ENCODE peak calls at places on chromosome 17, in seven cellular contexts. S is ascending aorta; Z is H54; X is COR-L47; V is CD4-positive, CD25-positive, alpha-beta regulatory T cell; P is LoVo; I is choroid plexus epithelial cell. C is an unnamed sample.

GRCh38 chr17:79041041-79041570 is 17.1 kb downstream of the C1QTNF1 start:
- DNase-seq in P (no peak), X (no peak), Z (no peak), S (no peak), I (no peak), V (no peak), C (no peak)

GRCh38 chr17:52071712-52072111 is 86.8 kb downstream of the CA10 start:
- DNase-seq in S (no peak), I (no peak), P (no peak), X (no peak), V (no peak), Z (no peak), C (no peak)

GRCh38 chr17:3690094-3690715 is 5.8 kb downstream of the P2RX5 start:
- DNase-seq in I (no peak), V (no peak), Z (no peak), P (no peak), S (no peak), X (no peak), C (no peak)

GRCh38 chr17:57557793-57558681 is 187.1 kb downstream of the CCDC182 start:
- DNase-seq in V (no peak), P (peak; percentile 13), Z (peak; percentile 90), I (peak; percentile 91), S (peak; percentile 78), X (no peak), C (no peak)

GRCh38 chr17:77394540-77395295 is 253.9 kb downstream of the SEC14L1 start:
- DNase-seq in P (no peak), V (no peak), Z (no peak), X (no peak), S (no peak), I (no peak), C (no peak)

GRCh38 chr17:58691701-58692238 is at the start of gene TEX14:
- DNase-seq in I (no peak), Z (peak; percentile 8), V (no peak), P (no peak), S (no peak), X (no peak), C (peak; percentile 59)

GRCh38 chr17:14372905-14373559 is 72.2 kb downstream of the HS3ST3B1 start:
- DNase-seq in S (no peak), X (no peak), Z (no peak), I (no peak), V (no peak), P (no peak), C (no peak)

GRCh38 chr17:6627019-6627418 is 13.5 kb downstream of the KIAA0753 start:
- DNase-seq in I (peak; percentile 51), S (no peak), X (no peak), V (no peak), P (no peak), Z (no peak), C (no peak)

GRCh38 chr17:72336026-72336803 is 215.4 kb downstream of the SOX9 start:
- DNase-seq in S (no peak), Z (no peak), V (no peak), P (no peak), I (no peak), X (no peak), C (no peak)

GRCh38 chr17:49511810-49512209 is 16.7 kb downstream of the NGFR start:
- DNase-seq in I (no peak), P (no peak), Z (no peak), X (no peak), S (no peak), V (no peak), C (no peak)

GRCh38 chr17:20702692-20703091 is 123.2 kb downstream of the CDRT15L2 start:
- DNase-seq in I (no peak), S (no peak), V (no peak), P (no peak), X (no peak), Z (no peak), C (no peak)

GRCh38 chr17:73643012-73643845 is 1.0 kb downstream of the SDK2 start:
- DNase-seq in P (no peak), V (no peak), S (no peak), I (no peak), X (peak; percentile 75), Z (no peak), C (peak; percentile 56)

GRCh38 chr17:58533616-58534188 is 19.3 kb upstream of the MTMR4 start:
- DNase-seq in V (no peak), X (no peak), P (no peak), Z (no peak), I (no peak), S (no peak), C (no peak)

GRCh38 chr17:47663997-47664941 is 14.6 kb downstream of the KPNB1 start:
- DNase-seq in I (peak; percentile 81), V (peak; percentile 45), S (peak; percentile 73), P (peak; percentile 49), X (peak; percentile 45), Z (no peak), C (peak; percentile 35)

GRCh38 chr17:81401727-81402529 is 6.7 kb downstream of the BAHCC1 start:
- DNase-seq in Z (no peak), I (peak; percentile 47), P (peak; percentile 38), S (no peak), X (no peak), V (no peak), C (no peak)

GRCh38 chr17:42034059-42034458 is 14.2 kb downstream of the NKIRAS2 start:
- DNase-seq in X (no peak), P (no peak), S (no peak), I (no peak), V (no peak), Z (no peak), C (no peak)

GRCh38 chr17:57783338-57783742 is 38.2 kb upstream of the CCDC182 start:
- DNase-seq in P (peak; percentile 47), Z (peak; percentile 90), S (peak; percentile 81), X (peak; percentile 83), I (peak; percentile 60), V (peak; percentile 42), C (peak; percentile 74)

GRCh38 chr17:65558311-65558682 is 3.2 kb downstream of the AXIN2 start:
- DNase-seq in V (no peak), P (no peak), X (no peak), I (no peak), Z (no peak), S (no peak), C (no peak)

GRCh38 chr17:44913676-44914075 is 1.6 kb downstream of the GFAP start:
- DNase-seq in V (no peak), X (no peak), Z (no peak), P (no peak), I (no peak), S (no peak), C (no peak)

GRCh38 chr17:30398328-30399041 is 19.8 kb downstream of the CPD start:
- DNase-seq in X (no peak), V (no peak), Z (no peak), S (no peak), I (no peak), P (no peak), C (no peak)

GRCh38 chr17:55089955-55090573 is 121.5 kb downstream of the STXBP4 start:
- DNase-seq in I (peak; percentile 28), S (no peak), V (peak; percentile 33), X (no peak), Z (peak; percentile 2), P (no peak), C (peak; percentile 75)

GRCh38 chr17:83109793-83110645 is 30.6 kb downstream of the METRNL start:
- DNase-seq in P (peak; percentile 93), Z (peak; percentile 99), V (no peak), X (peak; percentile 54), S (peak; percentile 99), I (peak; percentile 90), C (no peak)

GRCh38 chr17:51474764-51475163 is 214.4 kb downstream of the UTP18 start:
- DNase-seq in X (no peak), Z (no peak), P (no peak), S (no peak), V (no peak), I (no peak), C (no peak)

GRCh38 chr17:59829217-59830006 is 63.3 kb downstream of the TUBD1 start:
- DNase-seq in P (peak; percentile 96), V (peak; percentile 39), I (peak; percentile 99), Z (no peak), S (no peak), X (peak; percentile 60), C (peak; percentile 80)

C was measured in SHP77.